ENCODE peak calls at places on chromosomes 5 and 9, in five cellular contexts. R, O, S, X and G are unnamed samples.

GRCh38 chr9:123928471-123929176 is 1.3 kb downstream of the DENND1A start:
- DNase-seq in O (peak), R (no peak), S (no peak), X (no peak), G (peak)

GRCh38 chr9:122190597-122191381 is 31.1 kb downstream of the MORN5 start:
- DNase-seq in X (no peak), R (no peak), O (no peak), S (no peak), G (no peak)

GRCh38 chr5:137954131-137954879 is 65.0 kb downstream of the PKD2L2 start:
- DNase-seq in O (peak), S (peak), R (no peak), X (no peak), G (peak)

GRCh38 chr9:17600962-17601593 is 22.2 kb downstream of the SH3GL2 start:
- DNase-seq in R (no peak), O (peak), X (no peak), S (peak), G (no peak)

GRCh38 chr9:136648746-136649145 is 14.0 kb upstream of the EGFL7 start:
- DNase-seq in S (no peak), O (no peak), R (peak), X (no peak), G (no peak)

GRCh38 chr9:100277166-100277979 is 75.4 kb downstream of the TEX10 start:
- DNase-seq in R (no peak), S (peak), O (peak), X (no peak), G (no peak)

GRCh38 chr9:123927625-123928308 is 2.2 kb downstream of the DENND1A start:
- DNase-seq in X (no peak), O (peak), R (no peak), S (peak), G (no peak)

GRCh38 chr5:141488591-141489478 is at the start of gene PCDHGC5:
- DNase-seq in S (peak), X (no peak), O (peak), R (no peak), G (no peak)

GRCh38 chr5:136814621-136815378 is 449.5 kb upstream of the TRPC7 start:
- DNase-seq in S (peak), O (no peak), R (no peak), X (no peak), G (no peak)

GRCh38 chr9:90046317-90046861 is 441.6 kb downstream of the GADD45G start:
- DNase-seq in R (no peak), O (no peak), S (no peak), X (no peak), G (no peak)

GRCh38 chr9:101229606-101230005 is 155.2 kb downstream of the BAAT start:
- DNase-seq in O (no peak), X (no peak), S (no peak), R (no peak), G (no peak)

GRCh38 chr5:162052671-162053070 is 14.9 kb upstream of the GABRG2 start:
- DNase-seq in X (no peak), O (no peak), R (no peak), S (no peak), G (no peak)

GRCh38 chr5:64947031-64947430 is 178.3 kb downstream of the CWC27 start:
- DNase-seq in R (no peak), S (no peak), O (no peak), X (no peak), G (no peak)

GRCh38 chr5:135826221-135826525 is 8.3 kb upstream of the SLC25A48 start:
- DNase-seq in O (no peak), S (no peak), X (no peak), R (no peak), G (no peak)

GRCh38 chr5:1480217-1480616 is 35.0 kb upstream of the SLC6A3 start:
- DNase-seq in O (peak), S (no peak), X (no peak), R (no peak), G (no peak)

GRCh38 chr5:23316060-23316591 is 191.3 kb upstream of the PRDM9 start:
- DNase-seq in O (no peak), R (no peak), S (no peak), X (no peak), G (no peak)

GRCh38 chr5:176647870-176648466 is 684 bp downstream of the TSPAN17 start:
- DNase-seq in R (no peak), X (no peak), O (no peak), S (no peak), G (no peak)

GRCh38 chr5:139415221-139415861 is 11.5 kb upstream of the SPATA24 start:
- DNase-seq in S (no peak), O (no peak), R (no peak), X (no peak), G (no peak)

GRCh38 chr9:132238992-132239391 is 77.1 kb downstream of the NTNG2 start:
- DNase-seq in O (no peak), R (no peak), X (no peak), S (no peak), G (no peak)

GRCh38 chr5:54725391-54726280 is 208.1 kb downstream of the SNX18 start:
- DNase-seq in X (no peak), R (no peak), S (no peak), O (no peak), G (no peak)

GRCh38 chr5:76294573-76294972 is 108.5 kb upstream of the IQGAP2 start:
- DNase-seq in O (no peak), X (no peak), R (no peak), S (no peak), G (no peak)

GRCh38 chr9:30172206-30172605 is 2212.2 kb upstream of the ACO1 start:
- DNase-seq in S (no peak), O (no peak), X (no peak), R (no peak), G (no peak)

GRCh38 chr5:154309361-154309725 is 118.8 kb downstream of the GALNT10 start:
- DNase-seq in X (no peak), S (no peak), R (no peak), O (no peak), G (no peak)

GRCh38 chr5:62937661-62938558 is 359.3 kb downstream of the LRRC70 start:
- DNase-seq in X (no peak), O (peak), R (no peak), S (no peak), G (no peak)

GRCh38 chr9:95067888-95068287 is 249.6 kb downstream of the FANCC start:
- DNase-seq in S (no peak), R (no peak), O (no peak), X (no peak), G (no peak)

GRCh38 chr9:136436055-136436634 is 3.5 kb downstream of the INPP5E start:
- DNase-seq in X (no peak), R (no peak), O (no peak), S (no peak), G (no peak)

GRCh38 chr5:10702911-10703491 is 58.0 kb downstream of the DAP start:
- DNase-seq in S (no peak), X (no peak), R (no peak), O (peak), G (no peak)

GRCh38 chr9:110007477-110008270 is 200.3 kb downstream of the C9orf152 start:
- DNase-seq in O (no peak), X (no peak), S (no peak), R (no peak), G (no peak)

GRCh38 chr9:123081824-123082223 is 48.4 kb downstream of the GPR21 start:
- DNase-seq in S (no peak), O (peak), R (peak), X (peak), G (peak)

GRCh38 chr9:33170464-33171156 is 3.5 kb upstream of the B4GALT1 start:
- DNase-seq in S (no peak), O (peak), X (no peak), R (no peak), G (no peak)
- TF ChIP-seq CTCF in S (peak), O (peak), X (no peak), R (no peak), G (peak)

DNA sequence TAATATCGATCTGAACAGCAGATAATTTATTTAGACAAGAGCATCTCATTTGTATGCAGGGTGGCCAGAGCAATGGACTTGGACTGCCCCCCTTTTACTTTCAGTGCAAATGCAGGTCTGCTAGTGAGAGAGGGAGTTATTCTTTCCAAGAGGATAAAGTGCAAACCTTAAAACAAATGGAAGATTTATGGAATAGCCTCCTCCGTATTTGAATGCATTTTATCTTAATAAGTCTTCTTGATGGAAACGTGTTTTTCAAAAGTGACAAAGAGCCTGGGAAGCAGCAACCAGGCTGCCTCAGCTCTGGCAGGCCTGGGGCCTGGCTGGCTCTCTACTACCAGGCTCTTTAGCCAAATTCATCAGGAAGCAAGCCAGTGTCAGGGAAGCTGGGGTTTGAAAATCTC is 6.8 kb downstream of the NR2F1 start:
- DNase-seq in O (peak), R (no peak), S (no peak), X (no peak), G (no peak)
- TF ChIP-seq CTCF in O (no peak), R (no peak), S (no peak), X (no peak), G (no peak)

DNA sequence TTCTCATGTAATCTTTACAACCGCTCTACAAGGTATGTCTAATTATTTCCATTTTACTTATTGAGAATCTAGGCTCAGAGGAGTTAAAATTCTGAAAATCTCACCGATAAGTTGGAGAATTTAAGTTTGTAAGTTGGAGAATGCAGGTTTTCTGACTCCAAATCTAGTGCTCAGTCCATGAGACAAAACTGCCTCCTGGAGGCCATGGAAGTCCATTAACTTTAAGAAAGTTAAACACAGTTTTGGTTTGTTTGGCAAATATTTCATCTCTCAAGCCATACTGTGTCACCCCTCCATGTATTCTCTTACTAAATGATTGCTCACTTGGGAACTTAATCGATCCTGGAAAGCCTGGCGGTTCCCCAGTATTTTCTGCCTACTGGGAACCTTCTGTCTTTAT is 52.6 kb downstream of the INIP start:
- DNase-seq in R (no peak), X (no peak), O (peak), S (peak), G (no peak)
- TF ChIP-seq CTCF in R (no peak), X (no peak), O (peak), S (peak), G (peak)

GRCh38 chr5:38845555-38846378 is at the start of gene OSMR:
- DNase-seq in O (peak), X (peak), R (peak), S (peak), G (peak)
- TF ChIP-seq CTCF in O (no peak), X (no peak), R (no peak), S (no peak), G (no peak)